ENCODE peak calls at places on chromosome 10, in seven cellular contexts. E is NB4; C is GM06990; G is right lobe of liver; L is foreskin keratinocyte; O is CD8-positive, alpha-beta T cell; F is endothelial cell. K is an unnamed sample.
A peak's percentile ranks its signal among the peaks of the same experiment; 100 is the strongest.

GRCh38 chr10:1156921-1157614 is 100.9 kb downstream of the WDR37 start:
- DNase-seq in O (no peak), F (no peak), L (no peak), G (no peak), E (no peak), C (no peak), K (no peak)

GRCh38 chr10:11179231-11180105 is 161.8 kb downstream of the CELF2 start:
- DNase-seq in O (no peak), C (no peak), E (peak; percentile 26), G (no peak), L (no peak), F (no peak), K (no peak)

GRCh38 chr10:21413268-21413667 is 112.2 kb downstream of the SKIDA1 start:
- DNase-seq in F (no peak), L (no peak), C (no peak), G (no peak), O (no peak), E (no peak), K (no peak)

GRCh38 chr10:31242902-31243301 is 76.1 kb upstream of the ZEB1 start:
- DNase-seq in O (no peak), E (peak; percentile 87), F (no peak), G (no peak), C (peak; percentile 6), L (peak; percentile 60), K (no peak)

GRCh38 chr10:87506988-87507387 is 2.3 kb downstream of the MINPP1 start:
- DNase-seq in E (no peak), L (no peak), O (no peak), G (no peak), F (no peak), C (no peak), K (no peak)

GRCh38 chr10:50512743-50513416 is 110.9 kb downstream of the SGMS1 start:
- DNase-seq in F (no peak), E (no peak), O (no peak), G (no peak), C (peak; percentile 47), L (no peak), K (no peak)

GRCh38 chr10:119688033-119688508 is 36.9 kb downstream of the BAG3 start:
- DNase-seq in O (no peak), E (peak; percentile 46), F (no peak), G (no peak), L (no peak), C (no peak), K (no peak)

GRCh38 chr10:128540806-128541739 is 414.9 kb upstream of the MKI67 start:
- DNase-seq in E (peak; percentile 10), C (no peak), O (no peak), L (no peak), G (no peak), F (peak; percentile 30), K (no peak)

GRCh38 chr10:121900443-121901174 is 27.2 kb downstream of the ATE1 start:
- DNase-seq in F (peak; percentile 34), G (no peak), O (no peak), C (peak; percentile 15), L (peak; percentile 48), E (peak; percentile 79), K (no peak)

GRCh38 chr10:22791655-22792054 is 77.3 kb upstream of the PIP4K2A start:
- DNase-seq in E (no peak), L (no peak), F (no peak), O (no peak), C (no peak), G (no peak), K (no peak)

GRCh38 chr10:25175527-25176420 is 973 bp downstream of the GPR158 start:
- DNase-seq in G (peak; percentile 45), F (peak; percentile 63), E (no peak), C (no peak), O (no peak), L (no peak), K (peak; percentile 40)

GRCh38 chr10:67506083-67506756 is 189.8 kb downstream of the CTNNA3 start:
- DNase-seq in G (no peak), O (no peak), C (no peak), E (peak; percentile 13), F (no peak), L (no peak), K (no peak)

DNA sequence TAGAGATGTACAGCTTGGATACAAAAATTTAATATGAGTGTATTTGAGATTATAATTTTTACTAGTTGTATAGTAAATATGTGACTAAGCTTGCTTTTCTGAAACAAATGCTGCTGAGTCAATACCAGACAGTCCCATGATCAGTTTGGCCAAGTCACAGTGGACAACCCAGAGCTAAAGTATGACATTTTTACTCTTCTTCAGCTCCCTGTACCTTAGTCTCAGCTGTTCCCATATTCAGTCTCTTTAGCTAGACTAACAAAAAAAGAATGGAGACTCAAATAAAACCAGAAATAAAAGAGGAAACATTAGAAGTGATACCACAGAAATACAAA is 189.3 kb downstream of the CTNNA3 start:
- DNase-seq in E (no peak), L (no peak), C (no peak), O (no peak), G (no peak), F (no peak), K (no peak)
- TF ChIP-seq CTCF in E (no peak), L (no peak), C (no peak), O (no peak), G (no peak), F (no peak), K (no peak)

GRCh38 chr10:125799446-125799845 is 23.6 kb downstream of the UROS start:
- DNase-seq in L (no peak), O (no peak), G (no peak), E (no peak), F (no peak), C (no peak), K (no peak)
- TF ChIP-seq CTCF in L (no peak), O (no peak), G (no peak), E (no peak), F (no peak), C (no peak), K (no peak)

DNA sequence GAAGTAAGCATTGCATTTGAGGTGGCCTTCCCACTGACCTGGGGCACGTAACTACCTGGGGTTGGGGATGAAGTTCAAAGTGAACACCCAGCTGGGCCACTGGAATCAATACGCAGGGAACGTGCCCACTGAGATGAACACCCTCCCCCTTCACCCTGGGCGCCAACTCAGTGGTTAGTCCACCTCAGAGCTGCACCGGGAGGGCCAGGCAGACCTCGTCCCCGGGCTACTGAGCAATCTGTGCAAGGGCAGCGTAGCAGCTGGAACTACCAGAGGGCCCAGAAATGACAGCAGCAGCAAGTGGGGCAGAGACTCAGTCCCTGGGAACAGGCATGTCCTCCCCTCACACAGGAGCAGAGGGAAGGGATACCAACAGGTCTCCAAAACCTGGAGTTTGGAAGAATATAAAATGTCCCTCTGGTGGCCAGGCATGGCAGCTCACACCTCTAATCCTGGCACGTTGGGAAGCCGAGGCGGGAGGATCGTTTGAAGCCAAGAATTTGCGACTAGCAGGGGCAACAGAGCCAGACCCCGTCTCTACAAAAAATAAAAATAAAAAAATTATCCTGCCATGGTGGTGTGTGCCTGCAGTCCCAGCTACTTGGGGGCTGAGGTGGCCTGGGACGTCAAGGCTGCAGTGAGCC is 143.9 kb downstream of the SH3PXD2A start:
- DNase-seq in G (no peak), O (no peak), F (no peak), L (no peak), C (no peak), E (no peak), K (no peak)
- TF ChIP-seq CTCF in G (peak; percentile 15), O (no peak), F (peak; percentile 39), L (peak; percentile 24), C (peak; percentile 15), E (peak; percentile 6), K (peak; percentile 65)

GRCh38 chr10:3263747-3264146 is 91.2 kb upstream of the PITRM1 start:
- DNase-seq in G (no peak), L (no peak), E (no peak), C (no peak), F (no peak), O (no peak), K (no peak)
- TF ChIP-seq CTCF in G (no peak), L (no peak), E (no peak), C (no peak), F (no peak), O (no peak), K (no peak)

DNA sequence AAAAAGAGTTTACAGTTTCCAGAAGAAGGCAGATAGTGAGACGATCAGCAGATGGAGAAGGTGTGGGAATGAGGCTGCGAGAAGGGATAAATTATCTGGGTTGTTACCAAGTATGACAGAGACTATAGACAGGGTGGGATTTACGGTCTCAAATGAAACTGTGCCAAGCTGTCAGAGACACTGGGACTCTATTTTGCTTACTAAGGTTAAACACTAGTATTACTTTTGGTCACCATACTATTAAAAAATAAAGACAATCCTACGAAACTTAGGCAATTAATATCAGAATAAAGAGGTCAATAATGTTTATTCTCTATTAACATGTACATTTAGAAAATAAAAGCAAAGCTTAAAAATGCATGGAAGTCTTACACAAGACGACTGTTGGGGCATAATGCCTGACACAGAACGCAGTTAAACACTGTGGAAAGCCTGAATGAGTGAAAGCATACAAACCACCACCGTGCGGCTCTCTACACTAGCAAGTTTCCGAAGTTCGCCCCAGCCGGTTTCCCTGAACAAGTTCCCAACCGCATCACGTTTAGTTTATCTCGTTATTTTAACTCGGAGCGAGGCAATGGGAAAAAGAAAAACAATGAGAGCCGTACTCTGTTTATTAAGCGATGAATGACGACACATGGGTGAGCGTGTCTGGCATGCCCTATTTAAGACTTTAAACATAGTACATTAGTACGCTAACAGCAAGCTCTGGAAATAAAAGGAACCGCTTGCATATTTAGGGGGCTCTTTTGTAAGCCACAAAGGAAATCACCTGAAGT is 911 bp upstream of the CC2D2B start:
- DNase-seq in E (peak; percentile 84), G (peak; percentile 56), L (peak; percentile 62), O (no peak), C (no peak), F (peak; percentile 36), K (peak; percentile 51)
- TF ChIP-seq CTCF in E (peak; percentile 17), G (no peak), L (peak; percentile 39), O (no peak), C (peak; percentile 52), F (no peak), K (no peak)

GRCh38 chr10:114821915-114822770 is 563 bp downstream of the FHIP2A start:
- DNase-seq in C (peak; percentile 65), O (no peak), L (no peak), G (peak; percentile 64), F (peak; percentile 54), E (peak; percentile 76), K (peak; percentile 71)
- TF ChIP-seq CTCF in C (no peak), O (peak; percentile 9), L (no peak), G (no peak), F (no peak), E (no peak), K (peak; percentile 14)

GRCh38 chr10:130336612-130337304 is 200.6 kb downstream of the GLRX3 start:
- DNase-seq in G (no peak), O (no peak), C (no peak), F (no peak), E (peak; percentile 21), L (no peak), K (no peak)
- TF ChIP-seq CTCF in G (no peak), O (no peak), C (no peak), F (no peak), E (peak; percentile 45), L (no peak), K (no peak)